ENCODE peak calls at places on chromosomes 2 and 18, in ten cellular contexts. N, P, V, W, B, Q, Y, G, D and M are unnamed samples.
A peak's percentile ranks its signal among the peaks of the same experiment; 100 is the strongest.

GRCh38 chr2:18301421-18302139 is 258.9 kb downstream of the RDH14 start:
- DNase-seq in N (no peak), P (no peak), V (no peak), W (peak; percentile 61), B (no peak), Q (no peak), Y (no peak), G (no peak), D (peak; percentile 47), M (no peak)

GRCh38 chr2:197198890-197199289 is 111.7 kb downstream of the ANKRD44 start:
- DNase-seq in N (no peak), P (peak; percentile 54), V (no peak), W (no peak), B (no peak), Q (no peak), Y (peak; percentile 97), G (no peak), D (no peak), M (no peak)

GRCh38 chr2:27442282-27442980 is at the start of gene KRTCAP3:
- DNase-seq in N (no peak), P (no peak), V (peak; percentile 42), W (no peak), B (peak; percentile 96), Q (peak; percentile 78), Y (no peak), G (peak; percentile 88), D (no peak), M (peak; percentile 93)

GRCh38 chr2:9637330-9637729 is 6.5 kb upstream of the YWHAQ start:
- DNase-seq in N (peak; percentile 36), P (peak; percentile 83), V (peak; percentile 53), W (peak; percentile 82), B (no peak), Q (no peak), Y (no peak), G (no peak), D (peak; percentile 78), M (peak; percentile 25)

GRCh38 chr18:67864677-67865340 is 348.3 kb upstream of the DSEL start:
- DNase-seq in N (peak; percentile 34), P (peak; percentile 5), V (no peak), W (peak; percentile 72), B (no peak), Q (no peak), Y (no peak), G (no peak), D (peak; percentile 64), M (peak; percentile 5)

GRCh38 chr2:101446869-101447268 is 28.0 kb downstream of the RFX8 start:
- DNase-seq in N (no peak), P (peak; percentile 87), V (no peak), W (peak; percentile 97), B (no peak), Q (no peak), Y (no peak), G (no peak), D (peak; percentile 96), M (no peak)

GRCh38 chr2:174666312-174666711 is 68.7 kb upstream of the WIPF1 start:
- DNase-seq in N (no peak), P (no peak), V (no peak), W (no peak), B (no peak), Q (no peak), Y (no peak), G (no peak), D (no peak), M (no peak)

GRCh38 chr2:158967114-158967730 is 1.2 kb upstream of the TANC1 start:
- DNase-seq in N (no peak), P (no peak), V (no peak), W (no peak), B (no peak), Q (no peak), Y (no peak), G (peak; percentile 49), D (no peak), M (no peak)

GRCh38 chr2:65064728-65065552 is 8.7 kb downstream of the CEP68 start:
- DNase-seq in N (peak; percentile 93), P (peak; percentile 77), V (no peak), W (peak; percentile 92), B (peak; percentile 79), Q (peak; percentile 58), Y (peak; percentile 83), G (no peak), D (peak; percentile 90), M (peak; percentile 55)

GRCh38 chr2:239106314-239106908 is 258.5 kb downstream of the TWIST2 start:
- DNase-seq in N (peak; percentile 59), P (peak; percentile 43), V (peak; percentile 18), W (peak; percentile 56), B (peak; percentile 52), Q (peak; percentile 34), Y (peak; percentile 10), G (peak; percentile 66), D (peak; percentile 37), M (peak; percentile 73)

GRCh38 chr2:192254444-192254843 is 59.7 kb upstream of the TMEFF2 start:
- DNase-seq in N (no peak), P (no peak), V (no peak), W (no peak), B (no peak), Q (no peak), Y (no peak), G (no peak), D (no peak), M (no peak)

GRCh38 chr2:121608967-121609366 is 40.3 kb downstream of the CLASP1 start:
- DNase-seq in N (peak; percentile 55), P (no peak), V (no peak), W (no peak), B (no peak), Q (no peak), Y (no peak), G (no peak), D (no peak), M (no peak)
- H3K79me2 ChIP-seq in N (peaks cover 46% of the 10 kb centered on the region), P (peaks cover 89% of the 10 kb centered on the region), V (peaks cover 18% of the 10 kb centered on the region), W (peaks cover 9% of the 10 kb centered on the region), B (peaks cover 55% of the 10 kb centered on the region), Q (peaks cover 39% of the 10 kb centered on the region), Y (peaks cover 73% of the 10 kb centered on the region), G (peaks cover 7% of the 10 kb centered on the region), D (peaks cover 66% of the 10 kb centered on the region), M (peaks cover 88% of the 10 kb centered on the region)

GRCh38 chr2:216074380-216074779 is 7.2 kb downstream of the PECR start:
- DNase-seq in N (no peak), P (no peak), V (no peak), W (no peak), B (no peak), Q (no peak), Y (no peak), G (no peak), D (no peak), M (no peak)

GRCh38 chr2:216073773-216074172 is 7.8 kb downstream of the PECR start:
- DNase-seq in N (no peak), P (no peak), V (no peak), W (no peak), B (no peak), Q (no peak), Y (no peak), G (no peak), D (no peak), M (no peak)

GRCh38 chr2:216070195-216070594 is 11.4 kb downstream of the PECR start:
- DNase-seq in N (no peak), P (no peak), V (no peak), W (no peak), B (no peak), Q (no peak), Y (no peak), G (no peak), D (no peak), M (no peak)

GRCh38 chr2:216071452-216071851 is 10.2 kb downstream of the PECR start:
- DNase-seq in N (no peak), P (no peak), V (no peak), W (no peak), B (no peak), Q (no peak), Y (no peak), G (no peak), D (no peak), M (no peak)

GRCh38 chr2:216072473-216072872 is 9.1 kb downstream of the PECR start:
- DNase-seq in N (no peak), P (no peak), V (no peak), W (no peak), B (no peak), Q (no peak), Y (no peak), G (no peak), D (no peak), M (no peak)
- H3K79me2 ChIP-seq in N (no peaks in the 10 kb centered on the region), P (no peaks in the 10 kb centered on the region), V (no peaks in the 10 kb centered on the region), W (no peaks in the 10 kb centered on the region), B (no peaks in the 10 kb centered on the region), Q (no peaks in the 10 kb centered on the region), Y (peaks cover 11% of the 10 kb centered on the region), G (no peaks in the 10 kb centered on the region), D (no peaks in the 10 kb centered on the region), M (no peaks in the 10 kb centered on the region)

GRCh38 chr2:23901966-23902942 is 24.7 kb downstream of the ATAD2B start:
- DNase-seq in N (no peak), P (peak; percentile 82), V (no peak), W (peak; percentile 65), B (no peak), Q (no peak), Y (no peak), G (no peak), D (peak; percentile 63), M (no peak)

GRCh38 chr2:23900133-23900926 is 26.6 kb downstream of the ATAD2B start:
- DNase-seq in N (no peak), P (peak; percentile 84), V (peak; percentile 33), W (peak; percentile 60), B (no peak), Q (no peak), Y (no peak), G (no peak), D (no peak), M (peak; percentile 5)

GRCh38 chr2:23903034-23903433 is 23.9 kb downstream of the ATAD2B start:
- DNase-seq in N (no peak), P (no peak), V (no peak), W (no peak), B (no peak), Q (no peak), Y (no peak), G (no peak), D (no peak), M (no peak)

GRCh38 chr2:23904215-23904614 is 22.7 kb downstream of the ATAD2B start:
- DNase-seq in N (no peak), P (no peak), V (no peak), W (no peak), B (no peak), Q (no peak), Y (no peak), G (no peak), D (no peak), M (no peak)

DNA sequence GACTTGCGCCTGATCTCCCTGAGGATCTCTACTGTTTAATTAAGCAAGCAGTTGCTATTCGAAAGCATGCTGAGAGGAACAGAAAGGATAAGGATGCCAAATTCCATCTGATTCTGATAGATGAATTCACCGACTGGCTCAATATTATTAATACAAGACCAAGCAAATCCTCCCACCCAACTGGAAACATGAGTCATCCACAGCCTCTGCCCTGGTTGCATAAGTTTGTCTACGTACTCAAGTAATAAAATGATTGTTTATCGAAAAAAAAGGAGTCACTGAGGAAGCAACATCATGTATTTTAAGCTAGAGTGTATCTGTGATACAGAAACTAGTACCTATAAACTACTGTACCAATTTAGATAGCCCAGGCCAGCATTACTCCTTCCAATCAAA is 26.0 kb downstream of the ATAD2B start:
- DNase-seq in N (peak; percentile 85), P (peak; percentile 82), V (peak; percentile 31), W (peak; percentile 89), B (no peak), Q (peak; percentile 22), Y (no peak), G (no peak), D (peak; percentile 90), M (no peak)
- H3K79me2 ChIP-seq in N (peaks cover 61% of the 10 kb centered on the region), P (peaks cover 59% of the 10 kb centered on the region), V (peaks cover 34% of the 10 kb centered on the region), W (peaks cover 22% of the 10 kb centered on the region), B (peaks cover 94% of the 10 kb centered on the region), Q (peaks cover 79% of the 10 kb centered on the region), Y (peaks cover 5% of the 10 kb centered on the region), G (no peaks in the 10 kb centered on the region), D (peaks cover 83% of the 10 kb centered on the region), M (peaks cover 99% of the 10 kb centered on the region)

GRCh38 chr2:229858351-229858750 is 63.5 kb downstream of the TRIP12 start:
- DNase-seq in N (no peak), P (no peak), V (no peak), W (no peak), B (no peak), Q (no peak), Y (no peak), G (no peak), D (no peak), M (no peak)
- H3K79me2 ChIP-seq in N (peaks cover 83% of the 10 kb centered on the region), P (peaks cover 89% of the 10 kb centered on the region), V (peaks cover 57% of the 10 kb centered on the region), W (peaks cover 48% of the 10 kb centered on the region), B (peaks cover 54% of the 10 kb centered on the region), Q (peaks cover 31% of the 10 kb centered on the region), Y (peaks cover 30% of the 10 kb centered on the region), G (no peaks in the 10 kb centered on the region), D (peaks cover 95% of the 10 kb centered on the region), M (peaks cover 73% of the 10 kb centered on the region)